ENCODE peak calls at places on chromosomes 12 and 14, in seven cellular contexts. X is cardiac muscle cell, Z is hepatocyte, A is IMR-90, U is neural progenitor cell, J is foreskin keratinocyte, L is right lobe of liver. R is an unnamed sample.

GRCh38 chr12:128459067-128459466 is 192.1 kb downstream of the TMEM132C start:
- DNase-seq in X (no peak), Z (no peak), A (no peak), U (no peak), J (no peak), L (no peak), R (no peak)

GRCh38 chr12:100733817-100734593 is 60.6 kb upstream of the ANO4 start:
- DNase-seq in X (peak; percentile 59), Z (peak; percentile 45), A (peak; percentile 60), U (peak; percentile 55), J (peak; percentile 29), L (no peak), R (no peak)

GRCh38 chr12:123912415-123913385 is 59.9 kb downstream of the CCDC92 start:
- DNase-seq in X (no peak), Z (no peak), A (no peak), U (peak; percentile 28), J (no peak), L (no peak), R (no peak)

GRCh38 chr12:1918081-1918874 is at the start of gene CACNA2D4:
- DNase-seq in X (no peak), Z (peak; percentile 20), A (no peak), U (peak; percentile 89), J (no peak), L (peak; percentile 45), R (peak; percentile 15)

GRCh38 chr12:58954002-58954401 is 33.7 kb upstream of the LRIG3 start:
- DNase-seq in X (no peak), Z (no peak), A (no peak), U (no peak), J (no peak), L (no peak), R (no peak)

GRCh38 chr14:58151264-58151700 is 731 bp downstream of the ARMH4 start:
- DNase-seq in X (peak; percentile 49), Z (peak; percentile 6), A (no peak), U (no peak), J (peak; percentile 20), L (no peak), R (no peak)

GRCh38 chr12:4251228-4251891 is 22.2 kb upstream of the CCND2 start:
- DNase-seq in X (no peak), Z (no peak), A (no peak), U (no peak), J (no peak), L (no peak), R (no peak)

GRCh38 chr12:20493924-20494323 is 125.6 kb downstream of the PDE3A start:
- DNase-seq in X (no peak), Z (no peak), A (peak; percentile 40), U (no peak), J (no peak), L (no peak), R (no peak)

GRCh38 chr14:104579507-104579906 is at the start of gene C14orf180:
- DNase-seq in X (no peak), Z (no peak), A (no peak), U (no peak), J (no peak), L (peak; percentile 85), R (no peak)

GRCh38 chr14:83467811-83468210 is 1934.2 kb upstream of the SEL1L start:
- DNase-seq in X (no peak), Z (no peak), A (peak; percentile 27), U (no peak), J (peak; percentile 30), L (no peak), R (no peak)

GRCh38 chr12:55972045-55972843 is 1.6 kb upstream of the RAB5B start:
- DNase-seq in X (no peak), Z (peak; percentile 50), A (peak; percentile 84), U (no peak), J (peak; percentile 89), L (no peak), R (no peak)

GRCh38 chr14:23068792-23069412 is 11.6 kb upstream of the CDH24 start:
- DNase-seq in X (peak; percentile 91), Z (peak; percentile 94), A (peak; percentile 93), U (peak; percentile 93), J (peak; percentile 82), L (no peak), R (peak; percentile 89)

GRCh38 chr14:96362071-96362964 is 823 bp downstream of the ATG2B start:
- DNase-seq in X (peak; percentile 20), Z (peak; percentile 84), A (peak; percentile 30), U (peak; percentile 63), J (peak; percentile 60), L (no peak), R (peak; percentile 81)

GRCh38 chr12:112159146-112159541 is 33.8 kb downstream of the TRAFD1 start:
- DNase-seq in X (no peak), Z (no peak), A (no peak), U (no peak), J (no peak), L (no peak), R (no peak)

GRCh38 chr12:42017036-42017435 is 127.6 kb downstream of the GXYLT1 start:
- DNase-seq in X (no peak), Z (no peak), A (no peak), U (no peak), J (no peak), L (no peak), R (no peak)

GRCh38 chr14:30283822-30284446 is 275.0 kb upstream of the G2E3 start:
- DNase-seq in X (peak; percentile 52), Z (peak; percentile 48), A (peak; percentile 53), U (peak; percentile 70), J (peak; percentile 47), L (no peak), R (peak; percentile 51)

GRCh38 chr14:105418269-105419054 is 1.2 kb upstream of the MTA1 start:
- DNase-seq in X (no peak), Z (no peak), A (no peak), U (no peak), J (no peak), L (no peak), R (no peak)

GRCh38 chr12:95723693-95724384 is 66.7 kb downstream of the NTN4 start:
- DNase-seq in X (no peak), Z (no peak), A (no peak), U (no peak), J (no peak), L (no peak), R (no peak)

GRCh38 chr12:43586646-43587245 is 34.7 kb upstream of the ADAMTS20 start:
- DNase-seq in X (no peak), Z (no peak), A (no peak), U (no peak), J (peak; percentile 89), L (no peak), R (no peak)

GRCh38 chr12:89353188-89353822 is 1.0 kb upstream of the DUSP6 start:
- DNase-seq in X (peak; percentile 89), Z (peak; percentile 91), A (peak; percentile 62), U (peak; percentile 87), J (peak; percentile 78), L (peak; percentile 90), R (peak; percentile 78)

GRCh38 chr12:770474-770873 is 18.1 kb downstream of the WNK1 start:
- DNase-seq in X (no peak), Z (no peak), A (no peak), U (no peak), J (no peak), L (no peak), R (no peak)

DNA sequence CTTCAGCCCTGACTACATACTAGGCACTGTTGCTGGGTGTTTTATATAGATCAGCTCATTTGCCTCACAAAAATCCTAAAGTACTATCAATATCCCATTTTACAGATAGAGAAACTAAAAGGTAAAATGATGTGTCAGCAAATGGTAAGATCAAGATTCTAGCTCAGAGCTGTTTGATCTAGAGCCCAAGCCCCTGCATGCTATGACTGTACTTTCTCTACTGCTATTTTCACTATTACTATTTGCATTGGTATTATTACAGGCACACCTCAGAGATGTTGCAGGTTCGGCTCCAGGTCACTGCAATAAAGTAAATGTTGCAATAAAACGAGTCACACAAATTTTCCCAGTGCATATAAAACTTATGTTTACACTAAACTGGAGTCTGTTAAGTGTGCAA is 10.9 kb downstream of the ISCU start:
- DNase-seq in X (no peak), Z (no peak), A (no peak), U (no peak), J (no peak), L (no peak), R (peak; percentile 21)
- H3K4me1 ChIP-seq in X (no peaks in the 10 kb centered on the region), Z (peaks cover 4% of the 10 kb centered on the region), A (no peaks in the 10 kb centered on the region), U (no peaks in the 10 kb centered on the region), J (no peaks in the 10 kb centered on the region), L (no peaks in the 10 kb centered on the region), R (no peaks in the 10 kb centered on the region)

DNA sequence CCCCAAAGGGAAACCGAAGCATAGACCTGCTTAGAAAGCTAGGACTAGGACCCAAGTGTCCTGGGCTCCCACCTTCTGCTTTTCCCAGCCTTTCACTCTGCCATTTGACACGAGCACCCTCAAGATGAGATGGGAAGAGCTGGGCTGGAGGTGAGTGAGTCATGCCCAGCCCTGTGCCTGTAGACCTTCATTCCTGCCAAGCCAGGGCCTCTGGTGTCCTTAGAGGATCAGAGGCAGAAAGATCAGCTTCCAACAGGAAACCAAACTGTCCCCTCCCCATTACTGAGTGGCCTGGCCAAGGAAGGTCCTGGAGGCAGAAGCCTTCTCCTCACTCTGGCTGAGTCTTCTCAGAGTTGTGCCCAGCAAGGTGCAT is 3.5 kb downstream of the TMEM63C start:
- DNase-seq in X (no peak), Z (no peak), A (no peak), U (no peak), J (peak; percentile 34), L (no peak), R (no peak)
- H3K27ac ChIP-seq in X (no peak overlapping the region), Z (peak overlapping the region; percentile 65), A (no peak overlapping the region), U (no peak overlapping the region), J (no peak overlapping the region), L (no peak overlapping the region), R (peak overlapping the region; percentile 75)

GRCh38 chr12:72270246-72270645 is 1.9 kb upstream of the TRHDE start:
- DNase-seq in X (no peak), Z (no peak), A (no peak), U (no peak), J (no peak), L (no peak), R (no peak)

GRCh38 chr12:72264548-72265175 is 7.5 kb upstream of the TRHDE start:
- DNase-seq in X (peak; percentile 44), Z (peak; percentile 36), A (peak; percentile 48), U (peak; percentile 22), J (no peak), L (no peak), R (no peak)

GRCh38 chr12:72269491-72269890 is 2.7 kb upstream of the TRHDE start:
- DNase-seq in X (no peak), Z (no peak), A (no peak), U (no peak), J (no peak), L (no peak), R (no peak)

GRCh38 chr12:72268386-72268785 is 3.8 kb upstream of the TRHDE start:
- DNase-seq in X (no peak), Z (no peak), A (no peak), U (no peak), J (no peak), L (no peak), R (no peak)

GRCh38 chr12:72267974-72268373 is 4.2 kb upstream of the TRHDE start:
- DNase-seq in X (no peak), Z (no peak), A (peak; percentile 45), U (no peak), J (no peak), L (no peak), R (no peak)
- TF ChIP-seq CTCF in X (no peak), Z (peak; percentile 43), A (peak; percentile 51), U (peak; percentile 34), J (peak; percentile 41), L (peak; percentile 33), R (no peak)

DNA sequence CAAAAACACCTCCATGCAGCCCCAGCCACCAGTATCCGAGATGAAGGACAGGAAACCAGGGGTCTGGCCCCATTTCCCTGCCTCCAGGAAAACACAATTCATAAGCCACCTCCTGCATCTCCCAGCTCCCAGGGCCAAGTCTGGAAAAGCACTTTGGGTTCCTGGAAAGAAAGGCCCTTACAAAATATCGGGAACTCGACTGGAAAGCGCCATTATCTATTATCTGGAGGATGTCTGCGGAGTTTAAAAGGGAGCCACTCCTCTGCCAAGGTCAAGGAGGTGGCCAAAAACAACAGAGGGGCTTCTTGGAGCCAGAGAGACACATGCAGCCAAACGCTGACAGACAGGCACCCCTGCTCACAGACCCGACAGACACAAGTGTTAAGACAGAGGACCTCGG is 9.8 kb downstream of the ACTN1 start:
- DNase-seq in X (no peak), Z (no peak), A (no peak), U (no peak), J (no peak), L (no peak), R (no peak)
- H3K4me1 ChIP-seq in X (peaks cover 57% of the 10 kb centered on the region), Z (peaks cover 58% of the 10 kb centered on the region), A (peaks cover 84% of the 10 kb centered on the region), U (peaks cover 14% of the 10 kb centered on the region), J (peaks cover 36% of the 10 kb centered on the region), L (peaks cover 3% of the 10 kb centered on the region), R (peaks cover 32% of the 10 kb centered on the region)

R was measured in colonic mucosa.